ENCODE peak calls at places on chromosomes 3 and 15, in four cellular contexts. One of them, this sample, is unnamed.

GRCh38 chr15:47711654-47712053 is 5.7 kb upstream of the SEMA6D start:
- DNase-seq in HepG2: peak
- DNase-seq in K562: no peak
- DNase-seq in GM12878: no peak
- DNase-seq in this sample: peak

GRCh38 chr15:63080638-63081250 is 38.2 kb downstream of the TPM1 start:
- DNase-seq in HepG2: no peak
- DNase-seq in K562: no peak
- DNase-seq in GM12878: no peak
- DNase-seq in this sample: no peak

GRCh38 chr15:77021803-77022381 is 27.0 kb downstream of the PSTPIP1 start:
- DNase-seq in HepG2: no peak
- DNase-seq in K562: no peak
- DNase-seq in GM12878: no peak
- DNase-seq in this sample: no peak

GRCh38 chr3:128993461-128994172 is at the start of gene CFAP92:
- DNase-seq in HepG2: no peak
- DNase-seq in K562: peak
- DNase-seq in GM12878: no peak
- DNase-seq in this sample: peak

GRCh38 chr3:175329373-175329772 is 470.2 kb downstream of the NAALADL2 start:
- DNase-seq in HepG2: no peak
- DNase-seq in K562: no peak
- DNase-seq in GM12878: no peak
- DNase-seq in this sample: no peak

GRCh38 chr3:193040836-193041672 is 123.4 kb upstream of the MB21D2 start:
- DNase-seq in HepG2: peak
- DNase-seq in K562: peak
- DNase-seq in GM12878: peak
- DNase-seq in this sample: no peak

GRCh38 chr3:156620260-156620659 is 54.1 kb upstream of the TIPARP start:
- DNase-seq in HepG2: peak
- DNase-seq in K562: peak
- DNase-seq in GM12878: no peak
- DNase-seq in this sample: no peak

GRCh38 chr3:101377796-101378195 is 57.4 kb upstream of the IMPG2 start:
- DNase-seq in HepG2: no peak
- DNase-seq in K562: no peak
- DNase-seq in GM12878: no peak
- DNase-seq in this sample: no peak

GRCh38 chr3:181317521-181317920 is 328.0 kb upstream of the DNAJC19 start:
- DNase-seq in HepG2: no peak
- DNase-seq in K562: no peak
- DNase-seq in GM12878: no peak
- DNase-seq in this sample: no peak

GRCh38 chr15:96327155-96327741 is 3.3 kb upstream of the NR2F2 start:
- DNase-seq in HepG2: peak
- DNase-seq in K562: peak
- DNase-seq in GM12878: peak
- DNase-seq in this sample: no peak

GRCh38 chr3:175193815-175194518 is 334.8 kb downstream of the NAALADL2 start:
- DNase-seq in HepG2: no peak
- DNase-seq in K562: no peak
- DNase-seq in GM12878: peak
- DNase-seq in this sample: no peak

GRCh38 chr3:129632556-129632955 is 26.1 kb upstream of the PLXND1 start:
- DNase-seq in HepG2: no peak
- DNase-seq in K562: no peak
- DNase-seq in GM12878: no peak
- DNase-seq in this sample: no peak

GRCh38 chr3:197465996-197466549 is 89.7 kb downstream of the BDH1 start:
- DNase-seq in HepG2: peak
- DNase-seq in K562: no peak
- DNase-seq in GM12878: no peak
- DNase-seq in this sample: no peak

GRCh38 chr15:75145027-75145841 is 56.4 kb upstream of the C15orf39 start:
- DNase-seq in HepG2: peak
- DNase-seq in K562: no peak
- DNase-seq in GM12878: no peak
- DNase-seq in this sample: no peak

GRCh38 chr15:85580914-85581313 is 200.5 kb downstream of the AKAP13 start:
- DNase-seq in HepG2: no peak
- DNase-seq in K562: no peak
- DNase-seq in GM12878: no peak
- DNase-seq in this sample: no peak

GRCh38 chr15:77251662-77252061 is 168.2 kb downstream of the PEAK1 start:
- DNase-seq in HepG2: no peak
- DNase-seq in K562: peak
- DNase-seq in GM12878: no peak
- DNase-seq in this sample: no peak

GRCh38 chr3:138477801-138478200 is 43.4 kb downstream of the ESYT3 start:
- DNase-seq in HepG2: no peak
- DNase-seq in K562: no peak
- DNase-seq in GM12878: no peak
- DNase-seq in this sample: no peak

GRCh38 chr3:138476526-138476925 is 42.1 kb downstream of the ESYT3 start:
- DNase-seq in HepG2: no peak
- DNase-seq in K562: no peak
- DNase-seq in GM12878: no peak
- DNase-seq in this sample: no peak

GRCh38 chr3:138474163-138474562 is 39.7 kb downstream of the ESYT3 start:
- DNase-seq in HepG2: no peak
- DNase-seq in K562: no peak
- DNase-seq in GM12878: no peak
- DNase-seq in this sample: no peak

GRCh38 chr3:138477120-138477519 is 42.7 kb downstream of the ESYT3 start:
- DNase-seq in HepG2: no peak
- DNase-seq in K562: no peak
- DNase-seq in GM12878: no peak
- DNase-seq in this sample: no peak

DNA sequence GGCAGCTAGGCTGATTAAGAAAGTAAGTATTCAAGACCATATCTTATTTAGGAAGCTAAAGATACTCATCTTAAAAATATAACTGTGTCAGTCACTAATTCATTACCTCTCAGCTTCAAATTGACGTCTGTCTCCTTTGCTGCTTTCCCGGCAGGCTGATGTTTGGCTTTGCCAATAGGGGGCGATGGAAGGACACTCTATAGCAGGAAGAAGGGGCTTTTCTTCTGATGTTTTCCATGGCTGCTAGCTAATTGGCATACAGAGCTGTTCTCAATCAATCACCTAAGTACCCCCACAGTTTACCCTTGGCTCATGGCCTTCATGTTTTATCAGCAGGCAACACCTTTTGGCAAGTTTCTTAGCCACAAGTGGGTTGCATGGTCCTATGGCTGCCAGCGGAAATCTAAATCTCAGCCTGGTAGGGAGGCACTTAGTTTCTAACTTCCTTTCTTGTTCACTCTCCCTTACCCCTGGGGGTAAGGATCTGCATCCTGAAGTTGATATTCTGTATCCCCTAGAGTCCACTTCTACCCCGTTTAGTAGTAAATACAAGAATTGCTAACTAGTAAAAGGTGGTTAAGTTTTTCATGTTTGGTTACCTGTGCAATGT is 45.0 kb downstream of the ESYT3 start:
- DNase-seq in HepG2: peak
- DNase-seq in K562: peak
- DNase-seq in GM12878: no peak
- DNase-seq in this sample: peak
- TF ChIP-seq FOXM1 in HepG2: no peak
- TF ChIP-seq FOXM1 in K562: no peak
- TF ChIP-seq FOXM1 in GM12878: no peak
- TF ChIP-seq FOXM1 in this sample: no peak

GRCh38 chr15:83327041-83327440 is 42.6 kb upstream of the BNC1 start:
- DNase-seq in HepG2: no peak
- DNase-seq in K562: no peak
- DNase-seq in GM12878: no peak
- DNase-seq in this sample: no peak
- TF ChIP-seq BHLHE40 in HepG2: no peak
- TF ChIP-seq BHLHE40 in K562: no peak
- TF ChIP-seq BHLHE40 in GM12878: no peak
- TF ChIP-seq BHLHE40 in this sample: no peak

GRCh38 chr15:30985081-30985531 is 6.3 kb downstream of the MTMR10 start:
- DNase-seq in HepG2: no peak
- DNase-seq in K562: no peak
- DNase-seq in GM12878: no peak
- DNase-seq in this sample: no peak
- TF ChIP-seq TARDBP in HepG2: no peak
- TF ChIP-seq TARDBP in K562: no peak
- TF ChIP-seq TARDBP in GM12878: no peak
- TF ChIP-seq TARDBP in this sample: no peak

GRCh38 chr3:23750573-23751484 is 54.9 kb upstream of the UBE2E1 start:
- DNase-seq in HepG2: no peak
- DNase-seq in K562: no peak
- DNase-seq in GM12878: no peak
- DNase-seq in this sample: no peak

GRCh38 chr3:23752126-23752525 is 53.6 kb upstream of the UBE2E1 start:
- DNase-seq in HepG2: no peak
- DNase-seq in K562: no peak
- DNase-seq in GM12878: no peak
- DNase-seq in this sample: no peak

GRCh38 chr3:23749589-23749988 is 56.2 kb upstream of the UBE2E1 start:
- DNase-seq in HepG2: no peak
- DNase-seq in K562: no peak
- DNase-seq in GM12878: no peak
- DNase-seq in this sample: no peak

GRCh38 chr3:23754215-23754614 is 51.5 kb upstream of the UBE2E1 start:
- DNase-seq in HepG2: no peak
- DNase-seq in K562: no peak
- DNase-seq in GM12878: no peak
- DNase-seq in this sample: no peak

DNA sequence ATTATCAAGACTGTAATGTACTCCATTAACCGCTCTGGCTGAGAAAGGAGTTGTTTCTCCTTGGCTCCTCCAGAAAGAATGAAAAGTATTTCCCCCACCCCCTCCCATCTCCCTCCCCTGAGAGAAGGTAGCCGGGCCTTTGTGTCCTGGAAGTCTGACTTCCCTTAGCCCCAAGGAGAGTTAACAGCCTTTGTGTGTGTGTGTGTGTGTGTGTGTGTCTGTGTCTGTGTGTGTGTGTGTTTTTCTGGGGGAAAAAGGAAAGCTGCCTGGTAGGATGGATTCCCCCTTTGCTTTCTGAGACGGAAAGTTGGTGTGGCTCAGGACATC is 54.3 kb upstream of the UBE2E1 start:
- DNase-seq in HepG2: no peak
- DNase-seq in K562: no peak
- DNase-seq in GM12878: no peak
- DNase-seq in this sample: no peak
- TF ChIP-seq FOXM1 in HepG2: no peak
- TF ChIP-seq FOXM1 in K562: no peak
- TF ChIP-seq FOXM1 in GM12878: no peak
- TF ChIP-seq FOXM1 in this sample: no peak

DNA sequence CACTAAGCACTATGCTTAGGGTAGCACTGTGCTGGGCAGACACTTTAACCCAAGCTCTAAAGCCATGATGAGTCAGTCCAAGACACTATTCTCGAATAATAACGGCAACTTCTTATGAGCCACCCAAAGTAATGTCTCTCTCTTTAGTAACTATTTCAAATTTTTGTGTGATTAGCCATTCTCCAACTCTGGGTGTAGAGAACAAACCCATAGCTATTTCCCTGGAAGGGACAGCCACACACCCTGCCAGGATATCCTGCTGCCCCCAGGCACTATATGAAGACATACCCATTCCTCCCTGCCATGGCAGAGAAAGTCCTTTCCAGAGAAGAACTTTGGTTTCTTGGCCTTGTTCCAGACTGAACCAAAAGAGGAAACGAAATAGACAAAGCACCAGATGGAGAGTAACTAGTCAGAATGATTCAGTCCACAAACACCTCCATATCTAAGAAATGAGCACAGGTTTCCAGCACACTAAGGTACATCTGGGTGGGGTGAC is 384.8 kb upstream of the THBS1 start:
- DNase-seq in HepG2: no peak
- DNase-seq in K562: no peak
- DNase-seq in GM12878: no peak
- DNase-seq in this sample: no peak
- TF ChIP-seq BHLHE40 in HepG2: no peak
- TF ChIP-seq BHLHE40 in K562: no peak
- TF ChIP-seq BHLHE40 in GM12878: no peak
- TF ChIP-seq BHLHE40 in this sample: no peak

DNA sequence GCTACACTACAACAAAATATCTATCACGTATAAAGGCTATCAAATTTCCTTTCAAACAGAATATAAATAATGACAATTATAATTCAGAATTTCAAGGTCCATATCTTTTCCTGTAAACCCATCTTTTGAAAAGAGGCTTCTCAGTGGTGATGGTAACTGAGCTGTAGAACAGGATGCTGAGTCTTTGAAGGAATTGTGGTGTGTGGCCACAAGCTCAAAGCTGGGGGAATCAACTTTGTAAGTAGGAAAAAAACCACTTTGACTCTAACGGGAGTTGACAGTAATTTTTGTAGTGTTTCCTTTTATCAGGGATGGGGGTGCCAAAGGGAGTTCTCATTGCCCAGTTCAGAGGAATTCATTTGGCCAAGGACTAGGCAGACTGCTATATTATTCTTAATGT is 13.3 kb upstream of the ZCWPW2 start:
- DNase-seq in HepG2: no peak
- DNase-seq in K562: no peak
- DNase-seq in GM12878: no peak
- DNase-seq in this sample: no peak
- TF ChIP-seq TARDBP in HepG2: no peak
- TF ChIP-seq TARDBP in K562: no peak
- TF ChIP-seq TARDBP in GM12878: no peak
- TF ChIP-seq TARDBP in this sample: no peak

DNA sequence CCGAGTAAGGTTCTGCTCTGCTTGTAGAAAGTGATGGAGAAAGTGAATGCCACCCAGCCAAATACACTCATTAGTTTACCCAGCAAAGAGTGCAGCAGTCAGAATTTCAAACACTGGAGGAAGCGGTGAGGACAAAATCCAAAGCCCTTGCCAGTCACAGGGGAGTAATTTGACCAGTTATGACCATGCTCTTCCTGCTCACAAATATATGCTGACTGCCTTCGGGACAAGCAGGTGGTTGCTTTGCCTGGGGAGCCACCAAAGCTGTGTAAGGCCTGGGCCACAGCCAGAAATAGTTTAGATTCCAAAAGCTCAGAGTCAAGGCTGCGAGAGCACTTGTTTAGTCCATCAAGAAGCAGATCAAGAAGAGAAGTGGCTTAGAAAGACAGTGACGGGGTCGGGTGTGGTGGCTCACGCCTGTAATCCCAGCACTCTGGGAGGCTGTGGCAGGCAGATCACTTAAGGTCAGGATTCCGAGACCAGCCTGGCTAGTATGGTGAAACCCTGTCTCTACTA is 51.0 kb upstream of the ATP13A3 start:
- DNase-seq in HepG2: peak
- DNase-seq in K562: no peak
- DNase-seq in GM12878: no peak
- DNase-seq in this sample: no peak
- TF ChIP-seq FOXM1 in HepG2: no peak
- TF ChIP-seq FOXM1 in K562: no peak
- TF ChIP-seq FOXM1 in GM12878: no peak
- TF ChIP-seq FOXM1 in this sample: no peak

GRCh38 chr3:4841783-4842440 is 137.3 kb upstream of the BHLHE40 start:
- DNase-seq in HepG2: no peak
- DNase-seq in K562: no peak
- DNase-seq in GM12878: no peak
- DNase-seq in this sample: no peak
- TF ChIP-seq BHLHE40 in HepG2: no peak
- TF ChIP-seq BHLHE40 in K562: no peak
- TF ChIP-seq BHLHE40 in GM12878: no peak
- TF ChIP-seq BHLHE40 in this sample: no peak